ENCODE peak calls at places on chromosomes 2 and 18, in seven cellular contexts. G, X, K, D, S, Z and O are unnamed samples.

GRCh38 chr2:223032187-223033142 is 19.5 kb upstream of the KCNE4 start:
- DNase-seq in Z (no peak), K (peak), X (peak), G (no peak), D (no peak), S (no peak), O (no peak)

GRCh38 chr2:98664323-98664722 is 55.9 kb downstream of the UNC50 start:
- DNase-seq in X (peak), S (peak), D (no peak), K (peak), Z (no peak), G (peak), O (no peak)

GRCh38 chr2:225379861-225380260 is 19.6 kb upstream of the NYAP2 start:
- DNase-seq in X (no peak), S (no peak), K (no peak), G (no peak), Z (no peak), D (no peak), O (no peak)

GRCh38 chr2:231469568-231469920 is 5.3 kb upstream of the NCL start:
- DNase-seq in S (no peak), G (no peak), K (no peak), D (no peak), Z (no peak), X (no peak), O (no peak)

GRCh38 chr2:9230051-9230802 is 23.6 kb downstream of the ASAP2 start:
- DNase-seq in K (no peak), X (no peak), S (no peak), D (no peak), Z (no peak), G (no peak), O (no peak)

GRCh38 chr18:1075310-1075709 is 170.6 kb downstream of the ADCYAP1 start:
- DNase-seq in D (no peak), G (no peak), Z (no peak), S (no peak), X (no peak), K (no peak), O (no peak)

GRCh38 chr18:24603151-24603550 is 142.7 kb downstream of the HRH4 start:
- DNase-seq in S (no peak), K (no peak), Z (no peak), D (no peak), X (no peak), G (no peak), O (no peak)

GRCh38 chr2:181239400-181239799 is 217.8 kb upstream of the ITGA4 start:
- DNase-seq in X (peak), G (peak), Z (no peak), S (peak), K (no peak), D (no peak), O (no peak)

GRCh38 chr2:150135223-150135883 is 352.1 kb downstream of the RND3 start:
- DNase-seq in D (no peak), K (peak), X (no peak), G (peak), Z (no peak), S (no peak), O (no peak)

GRCh38 chr18:46343940-46344372 is 239.8 kb downstream of the HAUS1 start:
- DNase-seq in K (peak), G (no peak), Z (no peak), X (no peak), S (peak), D (peak), O (peak)

GRCh38 chr2:217717541-217717940 is 285.3 kb downstream of the TNS1 start:
- DNase-seq in D (no peak), G (no peak), S (no peak), K (no peak), X (no peak), Z (no peak), O (no peak)

GRCh38 chr2:144701259-144701658 is 181.3 kb upstream of the ZEB2 start:
- DNase-seq in Z (no peak), K (no peak), X (no peak), G (no peak), D (peak), S (no peak), O (no peak)

GRCh38 chr18:69528439-69528838 is 127.8 kb downstream of the DOK6 start:
- DNase-seq in D (no peak), X (peak), S (no peak), Z (no peak), K (peak), G (no peak), O (no peak)

GRCh38 chr2:179702912-179703311 is 158.5 kb downstream of the ZNF385B start:
- DNase-seq in K (no peak), D (no peak), G (no peak), S (no peak), X (no peak), Z (no peak), O (no peak)

GRCh38 chr2:218010838-218011616 is 8.2 kb upstream of the TNS1 start:
- DNase-seq in K (no peak), D (no peak), X (no peak), G (no peak), S (no peak), Z (no peak), O (no peak)

GRCh38 chr2:231682546-231683291 is 25.6 kb upstream of the PTMA start:
- DNase-seq in G (no peak), K (no peak), S (no peak), X (no peak), D (no peak), Z (no peak), O (no peak)

GRCh38 chr2:102046135-102046901 is 54.6 kb downstream of the IL1R2 start:
- DNase-seq in D (no peak), G (no peak), X (no peak), Z (no peak), K (no peak), S (no peak), O (no peak)

GRCh38 chr2:102698369-102699111 is 63.3 kb upstream of the TMEM182 start:
- DNase-seq in D (no peak), S (no peak), Z (no peak), X (no peak), K (peak), G (peak), O (no peak)